ENCODE peak calls at places on chromosomes 5 and 9, in six cellular contexts. J, X, C, Z, W and G are unnamed samples.

GRCh38 chr5:5140051-5141010 is at the start of gene ADAMTS16:
- DNase-seq in J (no peak), X (no peak), C (no peak), Z (peak; percentile 78), W (no peak), G (no peak)

GRCh38 chr9:88464851-88465250 is 70.1 kb upstream of the NXNL2 start:
- DNase-seq in J (peak; percentile 26), X (peak; percentile 25), C (no peak), Z (no peak), W (peak; percentile 73), G (no peak)

GRCh38 chr5:174706997-174707548 is 17.3 kb upstream of the MSX2 start:
- DNase-seq in J (no peak), X (peak; percentile 52), C (peak; percentile 21), Z (no peak), W (no peak), G (no peak)

GRCh38 chr5:78483809-78484521 is 123.5 kb downstream of the SCAMP1 start:
- DNase-seq in J (peak; percentile 62), X (peak; percentile 77), C (no peak), Z (no peak), W (peak; percentile 49), G (no peak)

GRCh38 chr5:104635216-104635615 is 1072.6 kb upstream of the NUDT12 start:
- DNase-seq in J (no peak), X (peak; percentile 54), C (no peak), Z (no peak), W (no peak), G (no peak)

GRCh38 chr5:162037431-162037830 is 30.1 kb upstream of the GABRG2 start:
- DNase-seq in J (no peak), X (no peak), C (no peak), Z (no peak), W (no peak), G (no peak)

GRCh38 chr5:151155777-151156731 is 1.5 kb downstream of the ANXA6 start:
- DNase-seq in J (peak; percentile 70), X (peak; percentile 68), C (no peak), Z (peak; percentile 24), W (no peak), G (no peak)

GRCh38 chr9:36913393-36914211 is 120.5 kb downstream of the PAX5 start:
- DNase-seq in J (no peak), X (no peak), C (no peak), Z (no peak), W (no peak), G (no peak)

GRCh38 chr5:76586531-76586930 is 36.7 kb downstream of the F2RL2 start:
- DNase-seq in J (no peak), X (no peak), C (no peak), Z (no peak), W (no peak), G (no peak)

GRCh38 chr5:115979203-115979602 is 16.9 kb downstream of the LVRN start:
- DNase-seq in J (no peak), X (no peak), C (no peak), Z (no peak), W (no peak), G (no peak)

GRCh38 chr5:16544607-16545374 is 72.0 kb downstream of the RETREG1 start:
- DNase-seq in J (no peak), X (peak; percentile 34), C (no peak), Z (no peak), W (peak; percentile 65), G (no peak)

GRCh38 chr9:99803694-99804093 is 18.0 kb upstream of the NR4A3 start:
- DNase-seq in J (no peak), X (peak; percentile 10), C (no peak), Z (no peak), W (peak; percentile 24), G (no peak)

GRCh38 chr5:117454716-117455212 is 880.1 kb upstream of the SEMA6A start:
- DNase-seq in J (no peak), X (peak; percentile 6), C (no peak), Z (peak; percentile 26), W (peak; percentile 44), G (no peak)

GRCh38 chr5:117461403-117461802 is 886.8 kb upstream of the SEMA6A start:
- DNase-seq in J (no peak), X (no peak), C (no peak), Z (no peak), W (no peak), G (no peak)

DNA sequence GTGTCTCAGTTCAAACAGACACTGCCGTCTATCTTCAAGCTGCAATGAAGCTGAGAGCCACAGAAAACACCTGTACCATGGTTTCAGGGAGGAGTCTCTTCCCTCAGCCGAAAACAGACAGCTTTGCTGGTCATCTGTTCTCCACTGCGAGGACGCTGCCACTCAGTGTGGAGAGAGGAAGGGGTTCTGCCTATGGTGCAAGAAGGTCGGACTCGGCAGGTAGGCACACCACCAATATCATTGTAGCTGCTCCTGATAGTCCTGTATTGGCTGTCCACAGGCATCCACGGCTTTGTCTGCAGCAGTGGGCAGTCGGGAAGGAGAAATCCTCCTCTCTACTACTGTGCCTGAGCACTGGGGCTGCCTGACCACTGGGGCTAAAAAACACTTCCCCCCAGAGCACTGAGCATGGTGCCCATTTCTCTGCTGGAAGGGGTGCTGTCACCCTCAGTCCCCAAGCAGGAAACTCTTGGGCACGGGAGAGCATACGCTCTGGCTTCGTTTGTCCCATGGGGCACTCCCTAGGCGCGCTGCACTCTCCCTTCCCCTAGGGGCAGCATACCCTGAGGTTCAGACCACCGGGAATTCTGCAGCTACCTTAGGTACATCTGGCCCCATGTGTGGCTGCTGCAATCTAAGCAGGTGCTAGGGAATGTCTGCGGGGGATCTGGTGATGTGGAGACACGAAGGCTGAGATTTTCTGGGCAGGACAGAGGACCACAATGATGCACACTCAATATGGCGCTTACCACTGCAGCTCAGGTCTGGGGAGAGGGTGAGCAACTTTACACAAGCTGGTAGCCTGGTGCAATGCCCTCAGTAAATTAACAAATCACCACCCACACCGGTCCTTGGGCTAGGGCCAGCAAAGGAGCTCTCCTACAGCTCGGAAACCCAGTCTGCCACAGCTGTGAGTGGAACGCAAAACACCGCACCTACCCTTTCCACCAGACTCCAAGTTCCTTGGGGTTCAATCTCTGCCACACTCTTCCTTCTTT is 880.9 kb upstream of the SEMA6A start:
- DNase-seq in J (no peak), X (no peak), C (no peak), Z (peak; percentile 59), W (no peak), G (no peak)
- TF ChIP-seq CTCF in J (peak; percentile 16), X (no peak), C (peak; percentile 2), Z (peak; percentile 53), W (peak; percentile 44), G (no peak)

DNA sequence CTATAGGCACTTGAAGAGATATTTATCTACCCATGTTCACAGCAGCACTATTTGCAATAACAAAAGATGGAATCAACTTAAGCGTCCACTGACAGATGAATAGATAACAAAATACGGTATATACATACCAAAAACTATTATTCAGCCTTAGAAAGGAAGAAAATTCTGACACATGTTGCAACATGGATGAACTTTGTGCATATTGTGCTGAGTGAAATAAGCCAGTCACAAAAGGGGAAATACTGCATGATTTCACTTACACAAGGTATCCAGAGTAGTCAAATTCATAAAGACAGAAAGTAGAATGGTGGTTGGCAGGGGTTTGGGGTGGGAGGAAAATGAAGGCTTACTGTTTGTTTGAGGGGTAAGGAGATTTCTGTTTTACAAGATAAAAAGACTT is 66.0 kb downstream of the FBN2 start:
- DNase-seq in J (no peak), X (no peak), C (no peak), Z (no peak), W (no peak), G (no peak)
- TF ChIP-seq CTCF in J (no peak), X (no peak), C (no peak), Z (no peak), W (no peak), G (no peak)

GRCh38 chr5:156838966-156839365 is 11.1 kb upstream of the PPP1R2B start:
- DNase-seq in J (no peak), X (no peak), C (no peak), Z (no peak), W (no peak), G (no peak)

GRCh38 chr5:156841737-156842136 is 8.4 kb upstream of the PPP1R2B start:
- DNase-seq in J (no peak), X (no peak), C (no peak), Z (no peak), W (no peak), G (no peak)

GRCh38 chr5:156834916-156835315 is 15.2 kb upstream of the PPP1R2B start:
- DNase-seq in J (no peak), X (no peak), C (no peak), Z (no peak), W (no peak), G (no peak)

GRCh38 chr5:156835905-156836304 is 14.2 kb upstream of the PPP1R2B start:
- DNase-seq in J (no peak), X (no peak), C (no peak), Z (peak; percentile 14), W (no peak), G (no peak)
- TF ChIP-seq CTCF in J (no peak), X (no peak), C (no peak), Z (peak; percentile 47), W (no peak), G (peak; percentile 25)

DNA sequence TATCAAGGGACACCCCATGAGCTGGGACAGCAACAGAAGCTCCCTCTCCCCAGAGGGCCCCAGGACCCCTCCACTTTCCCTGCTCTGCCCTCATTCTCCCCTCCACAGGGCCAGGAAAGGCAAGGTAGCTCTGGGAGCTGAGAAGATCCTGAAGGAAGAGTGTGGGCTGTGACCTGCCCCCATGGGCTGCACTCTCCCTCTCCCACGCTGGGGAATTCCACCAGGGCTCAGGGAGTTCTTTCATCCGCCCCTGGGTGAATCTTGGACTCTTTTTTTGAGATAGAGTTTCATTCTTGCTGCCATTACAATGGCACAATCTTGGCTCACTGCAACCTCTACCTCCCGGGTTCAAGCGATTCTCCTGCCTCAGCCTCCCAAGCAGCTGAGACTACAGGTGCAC is 73.8 kb downstream of the C9orf50 start:
- DNase-seq in J (no peak), X (no peak), C (no peak), Z (no peak), W (no peak), G (no peak)
- TF ChIP-seq CTCF in J (no peak), X (no peak), C (no peak), Z (no peak), W (no peak), G (no peak)

DNA sequence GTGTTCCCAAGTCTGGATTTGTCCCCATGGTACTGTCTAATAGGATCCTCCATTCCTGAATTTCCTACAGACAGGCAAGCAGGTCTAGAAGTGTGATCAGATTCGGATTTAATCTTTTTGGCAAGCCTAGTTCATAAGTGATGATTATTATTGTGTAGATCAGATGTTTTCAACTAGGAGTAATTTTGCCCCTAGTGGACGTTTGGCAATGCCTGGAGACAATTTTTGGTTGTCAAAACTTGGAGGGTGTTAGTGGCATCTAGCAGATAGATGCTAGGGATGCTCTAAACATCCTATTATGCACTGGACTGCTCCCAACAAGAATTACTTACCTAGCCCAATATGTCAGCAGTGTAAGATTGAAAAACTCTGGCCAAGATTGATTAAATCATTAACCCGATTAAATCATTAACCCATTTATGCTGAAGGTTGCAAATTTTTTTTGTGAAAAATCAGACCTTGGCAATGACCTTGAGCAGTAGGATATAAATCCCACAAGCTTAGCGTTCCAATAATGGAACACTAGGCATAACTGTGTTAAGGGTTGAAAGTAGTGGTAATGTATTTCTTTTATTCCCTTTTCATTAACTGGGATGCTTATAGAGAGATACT is 28.2 kb downstream of the TCERG1 start:
- DNase-seq in J (no peak), X (no peak), C (no peak), Z (no peak), W (no peak), G (no peak)
- TF ChIP-seq CTCF in J (peak; percentile 10), X (peak; percentile 16), C (peak; percentile 39), Z (peak; percentile 32), W (no peak), G (peak; percentile 0)

GRCh38 chr9:132268725-132269352 is 85.9 kb downstream of the SETX start:
- DNase-seq in J (peak; percentile 48), X (peak; percentile 67), C (peak; percentile 32), Z (peak; percentile 74), W (peak; percentile 14), G (no peak)
- TF ChIP-seq CTCF in J (peak; percentile 91), X (peak; percentile 71), C (peak; percentile 92), Z (peak; percentile 99), W (peak; percentile 85), G (peak; percentile 95)